ENCODE peak calls at places on chromosomes 16 and 17, in four cellular contexts. B, A, S and W are unnamed samples.

GRCh38 chr17:57818066-57818465 is 31.8 kb downstream of the MRPS23 start:
- DNase-seq in A (no peak), S (no peak), B (no peak), W (no peak)

GRCh38 chr17:76562734-76563148 is 22.9 kb downstream of the PRCD start:
- DNase-seq in B (peak), A (no peak), S (peak), W (no peak)

GRCh38 chr17:80457236-80457856 is 19.1 kb downstream of the NPTX1 start:
- DNase-seq in B (no peak), S (no peak), A (no peak), W (no peak)

GRCh38 chr16:53967172-53967571 is 263.2 kb downstream of the FTO start:
- DNase-seq in B (no peak), S (no peak), A (no peak), W (no peak)

GRCh38 chr17:72182256-72182890 is 61.6 kb downstream of the SOX9 start:
- DNase-seq in B (no peak), S (no peak), A (no peak), W (no peak)

GRCh38 chr17:42991471-42991870 is 6.7 kb upstream of the RPL27 start:
- DNase-seq in B (no peak), A (no peak), S (no peak), W (no peak)

GRCh38 chr16:68363847-68364600 is 53.2 kb downstream of the PRMT7 start:
- DNase-seq in B (no peak), A (peak), S (peak), W (no peak)

GRCh38 chr17:8956521-8956920 is 9.0 kb downstream of the PIK3R5 start:
- DNase-seq in B (no peak), S (no peak), A (no peak), W (no peak)

GRCh38 chr17:4607773-4608187 is 23.5 kb downstream of the SMTNL2 start:
- DNase-seq in S (peak), B (peak), A (no peak), W (no peak)

GRCh38 chr16:59543641-59544040 is 809.5 kb upstream of the GOT2 start:
- DNase-seq in S (no peak), B (no peak), A (no peak), W (no peak)

GRCh38 chr17:33137411-33137810 is 145.8 kb downstream of the SPACA3 start:
- DNase-seq in S (no peak), A (no peak), B (no peak), W (no peak)

GRCh38 chr16:14309001-14309886 is 238.1 kb downstream of the MRTFB start:
- DNase-seq in S (no peak), A (no peak), B (no peak), W (no peak)

GRCh38 chr16:57153841-57154240 is 32.0 kb downstream of the PSME3IP1 start:
- DNase-seq in S (no peak), A (no peak), B (no peak), W (no peak)

GRCh38 chr17:30808785-30809286 is 15.7 kb downstream of the CRLF3 start:
- DNase-seq in B (no peak), S (no peak), A (no peak), W (no peak)

GRCh38 chr16:51321251-51321650 is 170.2 kb upstream of the SALL1 start:
- DNase-seq in S (no peak), B (no peak), A (no peak), W (no peak)

GRCh38 chr17:62628845-62629555 is 1.5 kb downstream of the MRC2 start:
- DNase-seq in A (no peak), S (peak), B (peak), W (no peak)

GRCh38 chr17:80663783-80664206 is 119.2 kb downstream of the RPTOR start:
- DNase-seq in B (peak), A (no peak), S (no peak), W (no peak)

GRCh38 chr16:27235055-27235937 is 32.0 kb downstream of the KDM8 start:
- DNase-seq in B (peak), S (peak), A (peak), W (peak)

GRCh38 chr17:4806420-4806769 is 557 bp upstream of the PLD2 start:
- DNase-seq in A (no peak), B (no peak), S (peak), W (no peak)

GRCh38 chr16:472199-472504 is 46.7 kb downstream of the RAB11FIP3 start:
- DNase-seq in B (no peak), A (no peak), S (no peak), W (no peak)

GRCh38 chr16:84212631-84213030 is 21.7 kb downstream of the ADAD2 start:
- DNase-seq in S (no peak), B (no peak), A (no peak), W (no peak)

GRCh38 chr16:15946257-15947044 is 3.0 kb upstream of the ABCC1 start:
- DNase-seq in A (no peak), B (no peak), S (peak), W (no peak)

GRCh38 chr17:28726912-28727726 is 1.1 kb upstream of the TLCD1 start:
- DNase-seq in S (peak), A (peak), B (peak), W (no peak)

GRCh38 chr17:29469251-29469650 is 79.1 kb downstream of the TAOK1 start:
- DNase-seq in S (peak), B (no peak), A (no peak), W (no peak)

GRCh38 chr16:67157106-67157748 is 2.5 kb downstream of the TRADD start:
- DNase-seq in S (no peak), A (no peak), B (no peak), W (no peak)
- H3K27ac ChIP-seq in S (no peak), A (no peak), B (no peak), W (no peak)

GRCh38 chr17:37094391-37094790 is 145.6 kb downstream of the AATF start:
- DNase-seq in A (no peak), S (no peak), B (no peak), W (no peak)
- H3K27ac ChIP-seq in A (no peak), S (peak), B (no peak), W (no peak)

DNA sequence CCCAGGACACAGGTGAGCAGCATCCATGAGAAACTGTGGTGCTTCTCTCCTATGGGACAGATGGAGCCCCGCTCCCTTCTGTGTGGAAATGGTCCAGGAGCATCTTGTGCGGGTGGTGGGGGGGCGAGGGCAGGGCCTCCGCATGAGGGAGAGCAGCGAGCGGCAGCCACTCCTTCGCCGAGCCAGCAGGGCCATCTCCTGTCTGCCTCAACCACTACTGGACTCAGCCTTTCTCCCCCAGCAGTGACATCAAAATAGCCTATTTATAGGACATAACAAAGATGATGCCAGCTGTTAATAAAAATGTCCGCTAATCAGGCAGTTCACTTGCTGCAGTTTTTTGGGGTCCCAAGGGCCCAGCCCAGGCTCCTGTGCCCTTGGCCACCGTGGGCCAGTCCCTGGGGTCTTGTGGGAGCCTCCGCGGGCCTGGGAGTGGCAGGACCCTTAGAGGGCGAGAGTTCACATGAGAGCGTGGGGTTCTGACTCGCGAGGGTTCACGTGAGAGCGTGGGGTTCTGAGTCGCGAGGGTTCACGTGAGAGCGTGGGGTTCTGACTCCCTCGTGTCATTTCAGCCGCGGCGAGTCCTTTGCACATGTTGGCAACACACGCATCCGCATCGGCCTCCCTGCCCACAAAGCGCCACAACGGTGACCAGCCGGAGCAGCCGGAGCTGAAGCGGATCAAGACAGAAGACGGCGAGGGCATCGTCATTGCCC is 47.4 kb downstream of the WDR45B start:
- DNase-seq in S (no peak), B (no peak), A (no peak), W (no peak)
- H3K27ac ChIP-seq in S (no peak), B (no peak), A (no peak), W (no peak)

DNA sequence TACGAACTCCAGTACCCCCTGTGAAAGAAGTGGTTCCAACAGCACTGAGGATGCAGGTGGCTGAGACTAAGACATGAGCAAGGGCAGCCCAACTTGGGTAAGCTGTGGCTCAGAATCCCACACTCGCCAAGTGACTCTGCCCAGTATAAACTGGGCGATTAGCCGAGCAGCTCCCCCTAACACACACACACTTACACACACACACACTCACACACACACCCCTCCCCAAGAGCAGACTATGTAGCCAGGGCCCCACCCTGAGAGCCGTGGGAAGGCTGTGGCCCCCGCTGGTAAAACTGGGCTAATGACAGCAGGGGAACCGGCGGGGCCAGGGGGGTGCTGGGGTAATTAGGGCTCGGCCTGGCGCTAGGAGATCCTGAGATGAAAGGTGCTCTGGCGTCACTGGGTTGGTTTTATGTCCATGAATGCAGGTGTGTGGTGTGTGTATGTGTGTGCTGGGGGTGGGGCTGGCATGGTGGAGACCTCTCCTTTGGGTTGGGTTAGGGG is 1.2 kb upstream of the THRA start:
- DNase-seq in B (no peak), S (no peak), A (no peak), W (no peak)
- H3K27ac ChIP-seq in B (peak), S (no peak), A (no peak), W (no peak)

DNA sequence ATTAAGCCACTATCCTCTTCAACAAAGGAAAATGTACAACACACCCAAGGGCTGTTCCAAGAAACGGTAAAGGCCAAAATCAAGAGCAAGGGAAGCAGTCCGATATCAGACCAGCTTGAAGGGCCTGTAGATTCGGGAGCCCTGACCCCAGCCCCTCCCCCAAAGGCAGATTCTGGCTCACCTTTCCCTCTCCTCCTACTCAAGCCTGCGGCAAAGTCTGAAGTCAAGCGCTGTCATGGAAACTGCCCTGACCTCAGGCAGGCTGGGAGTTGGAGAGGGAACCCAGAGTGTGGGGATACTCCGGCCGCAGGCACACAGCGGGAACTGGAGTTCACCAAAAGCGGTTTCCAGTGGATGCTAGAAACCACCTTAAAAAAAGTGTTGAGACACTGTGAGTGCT is 1.8 kb downstream of the ALYREF start:
- DNase-seq in B (no peak), S (no peak), A (no peak), W (no peak)
- H3K27ac ChIP-seq in B (no peak), S (no peak), A (peak), W (no peak)

GRCh38 chr17:75341784-75342183 is 52.6 kb upstream of the SLC25A19 start:
- DNase-seq in S (no peak), B (no peak), A (no peak), W (no peak)

GRCh38 chr17:75340636-75341035 is 51.4 kb upstream of the SLC25A19 start:
- DNase-seq in B (no peak), A (no peak), S (no peak), W (no peak)

GRCh38 chr17:75344664-75345063 is 55.4 kb upstream of the SLC25A19 start:
- DNase-seq in S (no peak), A (no peak), B (no peak), W (no peak)

GRCh38 chr17:75345514-75346167 is 56.4 kb upstream of the SLC25A19 start:
- DNase-seq in A (no peak), B (no peak), S (no peak), W (no peak)

GRCh38 chr17:75343007-75343406 is 53.8 kb upstream of the SLC25A19 start:
- DNase-seq in A (no peak), S (no peak), B (no peak), W (no peak)
- H3K27ac ChIP-seq in A (no peak), S (no peak), B (no peak), W (no peak)

GRCh38 chr16:26139884-26140283 is 448.1 kb downstream of the HS3ST4 start:
- DNase-seq in B (no peak), A (no peak), S (no peak), W (no peak)

GRCh38 chr16:26133401-26133800 is 441.6 kb downstream of the HS3ST4 start:
- DNase-seq in S (no peak), B (no peak), A (no peak), W (no peak)

GRCh38 chr16:26137956-26138355 is 446.2 kb downstream of the HS3ST4 start:
- DNase-seq in A (no peak), B (no peak), S (no peak), W (no peak)
- H3K27ac ChIP-seq in A (no peak), B (no peak), S (no peak), W (no peak)